ENCODE peak calls at places on chromosomes 2 and 18, in seven cellular contexts. E is gastrocnemius medialis, B is IMR-90, M is kidney epithelial cell, L is body of pancreas, J is heart right ventricle, O is AG10803. T is an unnamed sample.

GRCh38 chr2:60385648-60386047 is 167.8 kb downstream of the BCL11A start:
- DNase-seq in E (no peak), J (no peak), L (no peak), M (no peak), O (peak), B (no peak), T (no peak)

GRCh38 chr2:138474093-138474834 is 27.3 kb upstream of the SPOPL start:
- DNase-seq in M (no peak), B (no peak), J (no peak), L (no peak), E (no peak), O (no peak), T (no peak)

GRCh38 chr2:241620419-241620769 is 16.6 kb downstream of the THAP4 start:
- DNase-seq in B (peak), L (no peak), E (no peak), J (no peak), O (peak), M (no peak), T (no peak)

GRCh38 chr18:51195602-51196115 is 1.8 kb downstream of the MEX3C start:
- DNase-seq in M (peak), J (peak), B (peak), L (peak), E (no peak), O (peak), T (no peak)

GRCh38 chr2:1422131-1422530 is 8.9 kb downstream of the TPO start:
- DNase-seq in M (no peak), L (no peak), J (no peak), E (no peak), O (no peak), B (no peak), T (no peak)

GRCh38 chr18:2912357-2913299 is 65.8 kb downstream of the EMILIN2 start:
- DNase-seq in J (no peak), M (no peak), B (no peak), E (no peak), L (no peak), O (no peak), T (no peak)

GRCh38 chr2:174341995-174342571 is 7.3 kb downstream of the SP9 start:
- DNase-seq in O (no peak), J (no peak), L (no peak), M (no peak), E (no peak), B (no peak), T (no peak)

GRCh38 chr18:706438-706837 is 6.0 kb downstream of the ENOSF1 start:
- DNase-seq in M (no peak), E (no peak), O (no peak), L (no peak), J (no peak), B (no peak), T (no peak)

GRCh38 chr2:208074610-208075356 is 49.5 kb upstream of the PLEKHM3 start:
- DNase-seq in O (no peak), L (no peak), B (no peak), J (no peak), E (no peak), M (no peak), T (no peak)

GRCh38 chr2:217880490-217880889 is 122.3 kb downstream of the TNS1 start:
- DNase-seq in E (no peak), J (no peak), M (no peak), O (no peak), L (no peak), B (no peak), T (no peak)

GRCh38 chr2:3025261-3025660 is 352.4 kb downstream of the EIPR1 start:
- DNase-seq in O (no peak), M (no peak), E (no peak), B (no peak), L (no peak), J (no peak), T (no peak)

GRCh38 chr2:215401896-215402379 is 33.9 kb downstream of the FN1 start:
- DNase-seq in O (peak), J (peak), E (no peak), B (peak), L (no peak), M (peak), T (no peak)

GRCh38 chr2:12177052-12177994 is 430.9 kb downstream of the LPIN1 start:
- DNase-seq in B (peak), O (peak), J (peak), L (peak), M (peak), E (peak), T (peak)

GRCh38 chr2:26325851-26326250 is 20.1 kb upstream of the SELENOI start:
- DNase-seq in E (no peak), L (no peak), B (peak), J (no peak), M (no peak), O (peak), T (no peak)

GRCh38 chr18:35252466-35252865 is 11.6 kb downstream of the ZNF397 start:
- DNase-seq in E (no peak), B (no peak), L (no peak), O (no peak), M (no peak), J (no peak), T (no peak)

GRCh38 chr2:104853926-104854506 is at the start of gene POU3F3:
- DNase-seq in O (peak), J (peak), B (no peak), M (peak), E (no peak), L (peak), T (peak)

GRCh38 chr2:219997341-219997851 is 370.0 kb downstream of the SLC4A3 start:
- DNase-seq in M (peak), E (no peak), B (peak), O (peak), J (peak), L (peak), T (no peak)

GRCh38 chr2:190482441-190482840 is 52.1 kb downstream of the NEMP2 start:
- DNase-seq in O (peak), L (no peak), B (peak), J (no peak), M (no peak), E (no peak), T (no peak)

GRCh38 chr2:111694690-111695089 is 189.3 kb downstream of the ANAPC1 start:
- DNase-seq in B (peak), J (no peak), M (no peak), L (peak), O (peak), E (no peak), T (no peak)

GRCh38 chr2:28895189-28895893 is 874 bp downstream of the WDR43 start:
- DNase-seq in B (peak), M (peak), J (peak), L (peak), O (peak), E (peak), T (no peak)

GRCh38 chr2:162243305-162243693 is at the start of gene FAP:
- DNase-seq in M (no peak), E (no peak), B (peak), J (peak), O (peak), L (no peak), T (no peak)

GRCh38 chr2:97644023-97644717 is 1.7 kb upstream of the COX5B start:
- DNase-seq in L (no peak), J (no peak), O (no peak), E (no peak), B (no peak), M (no peak), T (no peak)

GRCh38 chr2:56009758-56010534 is 86.4 kb upstream of the EFEMP1 start:
- DNase-seq in M (no peak), L (no peak), O (peak), J (no peak), B (peak), E (no peak), T (no peak)

GRCh38 chr2:10016802-10017258 is 26.5 kb upstream of the KLF11 start:
- DNase-seq in B (no peak), M (no peak), O (no peak), L (no peak), E (no peak), J (no peak), T (peak)

GRCh38 chr2:50118951-50119702 is 912.8 kb downstream of the NRXN1 start:
- DNase-seq in L (no peak), E (no peak), J (no peak), B (no peak), M (no peak), O (no peak), T (no peak)

GRCh38 chr2:160354677-160355076 is 138.9 kb downstream of the RBMS1 start:
- DNase-seq in M (no peak), J (no peak), E (no peak), B (no peak), O (no peak), L (no peak), T (no peak)
- H3K4me3 ChIP-seq in M (no peak), J (no peak), E (no peak), B (no peak), O (no peak), L (no peak), T (no peak)

GRCh38 chr2:113703404-113704299 is 52.8 kb downstream of the SLC35F5 start:
- DNase-seq in B (no peak), L (no peak), E (no peak), J (no peak), O (no peak), M (no peak), T (no peak)
- H3K4me3 ChIP-seq in B (no peak), L (no peak), E (no peak), J (no peak), O (no peak), M (no peak), T (no peak)

DNA sequence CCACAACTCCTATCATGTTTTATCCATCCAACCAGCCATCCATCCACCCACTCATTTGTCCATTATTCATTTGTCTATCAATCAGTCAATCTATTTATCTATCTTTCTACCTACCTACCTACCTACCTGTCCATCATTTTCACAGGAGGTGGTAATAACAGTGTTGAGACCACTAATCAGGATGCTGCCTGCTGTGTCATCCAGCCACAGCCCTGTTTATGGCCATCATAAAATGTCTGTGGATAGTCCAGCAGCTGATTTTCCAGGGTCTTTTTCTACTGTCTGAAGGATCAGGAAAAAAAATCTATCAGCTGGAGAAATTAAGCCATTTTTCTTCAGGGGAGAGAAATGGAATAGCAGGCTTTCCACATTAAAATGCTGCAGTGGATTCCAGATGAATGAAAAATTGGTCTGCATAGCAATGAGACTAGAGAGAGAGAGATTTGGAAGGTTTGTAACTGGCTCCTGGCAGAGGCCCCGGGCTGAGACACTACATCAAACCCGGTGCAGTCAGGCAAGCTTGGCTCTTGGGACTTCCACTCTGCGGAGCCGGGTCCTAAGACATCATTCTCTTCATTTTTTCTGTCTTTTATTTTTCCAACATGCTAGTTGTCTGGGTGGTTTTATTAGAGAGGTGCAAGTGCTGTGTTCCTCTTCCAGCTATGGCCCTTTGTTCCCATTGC is 33.0 kb upstream of the BOD1L2 start:
- DNase-seq in E (no peak), J (no peak), B (no peak), M (no peak), O (no peak), L (no peak), T (no peak)
- H3K4me3 ChIP-seq in E (no peak), J (no peak), B (no peak), M (no peak), O (no peak), L (no peak), T (no peak)

GRCh38 chr2:170181602-170182001 is 3.7 kb downstream of the MYO3B start:
- DNase-seq in J (no peak), E (no peak), L (no peak), B (no peak), M (no peak), O (no peak), T (no peak)
- H3K4me3 ChIP-seq in J (no peak), E (no peak), L (no peak), B (no peak), M (no peak), O (no peak), T (no peak)

GRCh38 chr2:133569416-133569815 is 1.2 kb upstream of the NCKAP5 start:
- DNase-seq in E (no peak), J (no peak), M (no peak), O (no peak), L (no peak), B (peak), T (no peak)

GRCh38 chr2:133570547-133570946 is 2.3 kb upstream of the NCKAP5 start:
- DNase-seq in E (no peak), O (no peak), J (no peak), L (no peak), M (no peak), B (no peak), T (no peak)

GRCh38 chr2:133568598-133568997 is 335 bp upstream of the NCKAP5 start:
- DNase-seq in L (no peak), E (no peak), O (no peak), J (no peak), M (no peak), B (no peak), T (no peak)

GRCh38 chr2:133568172-133568571 is at the start of gene NCKAP5:
- DNase-seq in L (peak), E (no peak), O (peak), B (peak), J (peak), M (no peak), T (peak)

GRCh38 chr2:133566967-133567645 is 1.2 kb downstream of the NCKAP5 start:
- DNase-seq in M (peak), O (peak), E (peak), B (peak), J (peak), L (peak), T (peak)
- H3K4me3 ChIP-seq in M (no peak), O (no peak), E (peak), B (peak), J (peak), L (no peak), T (peak)

DNA sequence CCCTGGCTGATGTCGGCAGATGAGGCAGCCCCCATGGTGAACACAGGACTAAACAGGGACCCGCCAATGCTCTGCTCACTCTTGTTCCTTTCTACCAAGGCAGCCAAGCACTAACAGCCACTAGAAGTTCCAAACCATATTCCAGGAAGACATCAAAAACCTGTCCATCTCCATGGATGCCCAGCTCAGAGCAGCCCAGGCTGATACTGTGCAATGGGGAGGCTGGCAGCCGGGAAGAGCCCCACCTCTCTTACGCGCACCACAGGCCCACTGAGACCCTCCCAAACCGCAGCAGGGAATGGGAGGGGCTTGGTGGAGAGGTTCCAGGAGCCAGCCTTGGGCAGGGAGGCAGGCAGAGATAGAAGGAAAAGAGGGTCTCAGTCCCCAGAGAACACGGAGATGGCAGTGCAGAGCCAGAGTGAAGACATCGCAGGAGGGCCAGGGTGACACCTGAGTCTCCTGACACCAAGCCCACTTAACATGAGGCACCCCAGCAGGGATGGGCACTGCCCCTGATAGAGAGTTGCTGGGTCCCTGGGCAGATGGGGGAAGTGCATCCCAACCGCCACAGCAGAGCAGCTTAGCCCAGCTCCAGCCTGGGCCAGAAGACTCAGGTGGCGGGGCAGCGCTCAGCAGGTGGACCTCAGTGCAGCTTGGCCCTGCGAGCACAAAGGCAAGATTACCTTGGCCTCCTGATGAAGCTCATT is 3.4 kb downstream of the HS6ST1 start:
- DNase-seq in B (no peak), L (peak), M (no peak), O (no peak), E (no peak), J (no peak), T (peak)
- H3K4me3 ChIP-seq in B (peak), L (no peak), M (no peak), O (no peak), E (no peak), J (no peak), T (no peak)

GRCh38 chr18:63262369-63263335 is 56.9 kb downstream of the BCL2 start:
- DNase-seq in M (no peak), B (no peak), L (no peak), J (peak), E (peak), O (no peak), T (no peak)

GRCh38 chr18:63265322-63265721 is 54.2 kb downstream of the BCL2 start:
- DNase-seq in B (no peak), J (no peak), O (no peak), M (no peak), E (no peak), L (no peak), T (no peak)

GRCh38 chr18:63261029-63261428 is 58.5 kb downstream of the BCL2 start:
- DNase-seq in M (no peak), L (no peak), B (no peak), J (no peak), O (no peak), E (no peak), T (no peak)

GRCh38 chr18:63264871-63265270 is 54.7 kb downstream of the BCL2 start:
- DNase-seq in B (no peak), L (peak), M (no peak), O (no peak), J (no peak), E (peak), T (no peak)

DNA sequence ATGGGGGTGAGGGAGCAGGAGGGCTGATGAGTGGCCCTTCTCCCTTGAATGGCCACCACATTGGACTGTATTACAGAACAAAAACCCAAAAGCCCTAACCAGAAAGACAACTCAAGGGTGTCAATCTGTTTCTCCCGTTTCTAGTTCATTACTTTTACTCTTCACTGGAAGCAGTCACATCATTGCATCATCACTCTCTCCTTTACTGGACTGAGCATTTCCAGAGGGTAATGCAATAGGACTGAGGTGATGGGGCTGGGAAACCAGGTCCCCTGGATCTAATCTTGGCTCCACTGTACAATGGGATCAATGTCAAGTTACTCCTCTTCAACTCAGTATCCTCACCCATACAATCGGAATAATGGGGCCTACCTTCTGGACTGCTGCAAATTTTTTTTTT is 56.1 kb downstream of the BCL2 start:
- DNase-seq in M (no peak), J (no peak), L (no peak), E (no peak), O (no peak), B (no peak), T (no peak)
- H3K4me3 ChIP-seq in M (no peak), J (no peak), L (no peak), E (no peak), O (no peak), B (no peak), T (no peak)

T was measured in right lobe of liver.